ENCODE peak calls at places on chromosomes 12 and 14, in ten cellular contexts. One of them, this sample, is unnamed.
A peak's percentile ranks its signal among the peaks of the same experiment; 100 is the strongest.

GRCh38 chr14:67416810-67417209 is 4.8 kb upstream of the PLEK2 start:
- DNase-seq in uterus: no peak
- DNase-seq in A549: no peak
- DNase-seq in Peyer's patch: no peak
- DNase-seq in H1: no peak
- DNase-seq in heart left ventricle: no peak
- DNase-seq in ovary: no peak
- DNase-seq in adrenal gland: no peak
- DNase-seq in transverse colon: no peak
- DNase-seq in erythroblast: peak; percentile 50
- DNase-seq in this sample: no peak

GRCh38 chr12:20404576-20405346 is 36.4 kb downstream of the PDE3A start:
- DNase-seq in H1: no peak
- DNase-seq in uterus: no peak
- DNase-seq in adrenal gland: no peak
- DNase-seq in A549: peak; percentile 36
- DNase-seq in erythroblast: peak; percentile 74
- DNase-seq in heart left ventricle: no peak
- DNase-seq in Peyer's patch: no peak
- DNase-seq in ovary: no peak
- DNase-seq in transverse colon: peak; percentile 40
- DNase-seq in this sample: no peak

GRCh38 chr12:77777274-77777673 is 53.4 kb upstream of the NAV3 start:
- DNase-seq in H1: no peak
- DNase-seq in uterus: no peak
- DNase-seq in Peyer's patch: no peak
- DNase-seq in transverse colon: no peak
- DNase-seq in A549: no peak
- DNase-seq in adrenal gland: no peak
- DNase-seq in erythroblast: no peak
- DNase-seq in heart left ventricle: no peak
- DNase-seq in ovary: no peak
- DNase-seq in this sample: no peak

GRCh38 chr14:51491776-51492175 is 159.9 kb upstream of the FRMD6 start:
- DNase-seq in A549: no peak
- DNase-seq in erythroblast: no peak
- DNase-seq in transverse colon: no peak
- DNase-seq in Peyer's patch: no peak
- DNase-seq in uterus: no peak
- DNase-seq in heart left ventricle: no peak
- DNase-seq in H1: no peak
- DNase-seq in adrenal gland: no peak
- DNase-seq in ovary: no peak
- DNase-seq in this sample: no peak

GRCh38 chr12:10251669-10252068 is 39.0 kb downstream of the GABARAPL1 start:
- DNase-seq in adrenal gland: no peak
- DNase-seq in ovary: no peak
- DNase-seq in transverse colon: no peak
- DNase-seq in H1: no peak
- DNase-seq in uterus: no peak
- DNase-seq in erythroblast: no peak
- DNase-seq in A549: no peak
- DNase-seq in heart left ventricle: no peak
- DNase-seq in Peyer's patch: no peak
- DNase-seq in this sample: no peak

GRCh38 chr12:51368640-51369517 is 22.3 kb downstream of the GALNT6 start:
- DNase-seq in A549: no peak
- DNase-seq in uterus: no peak
- DNase-seq in transverse colon: peak; percentile 83
- DNase-seq in ovary: no peak
- DNase-seq in heart left ventricle: peak; percentile 38
- DNase-seq in erythroblast: peak; percentile 67
- DNase-seq in adrenal gland: peak; percentile 36
- DNase-seq in Peyer's patch: peak; percentile 70
- DNase-seq in H1: no peak
- DNase-seq in this sample: no peak

GRCh38 chr14:94989946-94990345 is 167.4 kb downstream of the DICER1 start:
- DNase-seq in heart left ventricle: no peak
- DNase-seq in H1: no peak
- DNase-seq in transverse colon: no peak
- DNase-seq in uterus: no peak
- DNase-seq in erythroblast: no peak
- DNase-seq in adrenal gland: no peak
- DNase-seq in A549: no peak
- DNase-seq in Peyer's patch: no peak
- DNase-seq in ovary: no peak
- DNase-seq in this sample: no peak

GRCh38 chr12:46461907-46462605 is 89.5 kb upstream of the SLC38A2 start:
- DNase-seq in Peyer's patch: no peak
- DNase-seq in uterus: no peak
- DNase-seq in H1: no peak
- DNase-seq in erythroblast: no peak
- DNase-seq in heart left ventricle: no peak
- DNase-seq in transverse colon: no peak
- DNase-seq in A549: no peak
- DNase-seq in ovary: no peak
- DNase-seq in adrenal gland: no peak
- DNase-seq in this sample: no peak

GRCh38 chr12:117027251-117028086 is 71.7 kb downstream of the TESC start:
- DNase-seq in H1: no peak
- DNase-seq in adrenal gland: no peak
- DNase-seq in Peyer's patch: no peak
- DNase-seq in ovary: no peak
- DNase-seq in A549: no peak
- DNase-seq in heart left ventricle: no peak
- DNase-seq in erythroblast: no peak
- DNase-seq in uterus: no peak
- DNase-seq in transverse colon: no peak
- DNase-seq in this sample: no peak

GRCh38 chr14:102055181-102055901 is 31.5 kb downstream of the HSP90AA1 start:
- DNase-seq in adrenal gland: no peak
- DNase-seq in heart left ventricle: no peak
- DNase-seq in erythroblast: no peak
- DNase-seq in H1: no peak
- DNase-seq in uterus: no peak
- DNase-seq in A549: no peak
- DNase-seq in ovary: no peak
- DNase-seq in transverse colon: no peak
- DNase-seq in Peyer's patch: no peak
- DNase-seq in this sample: peak; percentile 55

GRCh38 chr12:48889679-48890078 is 24.0 kb upstream of the RND1 start:
- DNase-seq in transverse colon: no peak
- DNase-seq in adrenal gland: no peak
- DNase-seq in uterus: no peak
- DNase-seq in heart left ventricle: no peak
- DNase-seq in erythroblast: no peak
- DNase-seq in H1: no peak
- DNase-seq in Peyer's patch: no peak
- DNase-seq in ovary: no peak
- DNase-seq in A549: no peak
- DNase-seq in this sample: no peak

GRCh38 chr12:88725592-88726143 is 145.4 kb upstream of the KITLG start:
- DNase-seq in heart left ventricle: no peak
- DNase-seq in ovary: no peak
- DNase-seq in Peyer's patch: no peak
- DNase-seq in A549: no peak
- DNase-seq in uterus: no peak
- DNase-seq in H1: no peak
- DNase-seq in transverse colon: no peak
- DNase-seq in erythroblast: no peak
- DNase-seq in adrenal gland: no peak
- DNase-seq in this sample: no peak

GRCh38 chr14:75254901-75255300 is 23.7 kb upstream of the FOS start:
- DNase-seq in Peyer's patch: peak; percentile 73
- DNase-seq in A549: no peak
- DNase-seq in ovary: no peak
- DNase-seq in transverse colon: peak; percentile 59
- DNase-seq in adrenal gland: no peak
- DNase-seq in H1: no peak
- DNase-seq in heart left ventricle: no peak
- DNase-seq in uterus: no peak
- DNase-seq in erythroblast: no peak
- DNase-seq in this sample: no peak

GRCh38 chr12:130335517-130336392 is 1.9 kb upstream of the PIWIL1 start:
- DNase-seq in erythroblast: peak; percentile 71
- DNase-seq in Peyer's patch: no peak
- DNase-seq in heart left ventricle: no peak
- DNase-seq in uterus: no peak
- DNase-seq in adrenal gland: no peak
- DNase-seq in A549: peak; percentile 73
- DNase-seq in H1: no peak
- DNase-seq in ovary: no peak
- DNase-seq in transverse colon: peak; percentile 31
- DNase-seq in this sample: peak; percentile 49

GRCh38 chr12:127964717-127965116 is 302.3 kb upstream of the TMEM132C start:
- DNase-seq in A549: peak; percentile 18
- DNase-seq in ovary: no peak
- DNase-seq in H1: no peak
- DNase-seq in Peyer's patch: no peak
- DNase-seq in uterus: no peak
- DNase-seq in heart left ventricle: no peak
- DNase-seq in transverse colon: no peak
- DNase-seq in erythroblast: peak; percentile 0
- DNase-seq in adrenal gland: no peak
- DNase-seq in this sample: no peak

GRCh38 chr12:27289414-27289813 is 43.2 kb upstream of the BMAL2 start:
- DNase-seq in H1: no peak
- DNase-seq in uterus: no peak
- DNase-seq in heart left ventricle: no peak
- DNase-seq in transverse colon: no peak
- DNase-seq in Peyer's patch: no peak
- DNase-seq in ovary: no peak
- DNase-seq in adrenal gland: no peak
- DNase-seq in A549: no peak
- DNase-seq in erythroblast: no peak
- DNase-seq in this sample: no peak

GRCh38 chr12:33427071-33427470 is 12.5 kb downstream of the SYT10 start:
- DNase-seq in heart left ventricle: no peak
- DNase-seq in adrenal gland: no peak
- DNase-seq in ovary: no peak
- DNase-seq in transverse colon: no peak
- DNase-seq in uterus: no peak
- DNase-seq in Peyer's patch: no peak
- DNase-seq in erythroblast: peak; percentile 24
- DNase-seq in H1: no peak
- DNase-seq in A549: peak; percentile 53
- DNase-seq in this sample: no peak

GRCh38 chr12:69685810-69686209 is 13.3 kb downstream of the BEST3 start:
- DNase-seq in erythroblast: no peak
- DNase-seq in ovary: no peak
- DNase-seq in transverse colon: no peak
- DNase-seq in H1: no peak
- DNase-seq in Peyer's patch: no peak
- DNase-seq in heart left ventricle: no peak
- DNase-seq in A549: peak; percentile 27
- DNase-seq in uterus: no peak
- DNase-seq in adrenal gland: peak; percentile 64
- DNase-seq in this sample: no peak

GRCh38 chr14:89391123-89391522 is 25.9 kb downstream of the FOXN3 start:
- DNase-seq in ovary: no peak
- DNase-seq in heart left ventricle: no peak
- DNase-seq in transverse colon: no peak
- DNase-seq in H1: no peak
- DNase-seq in Peyer's patch: no peak
- DNase-seq in adrenal gland: peak; percentile 73
- DNase-seq in erythroblast: no peak
- DNase-seq in uterus: no peak
- DNase-seq in A549: no peak
- DNase-seq in this sample: no peak

GRCh38 chr14:104689620-104690265 is 325 bp downstream of the INF2 start:
- DNase-seq in H1: no peak
- DNase-seq in Peyer's patch: no peak
- DNase-seq in heart left ventricle: no peak
- DNase-seq in transverse colon: peak; percentile 34
- DNase-seq in ovary: no peak
- DNase-seq in A549: no peak
- DNase-seq in uterus: no peak
- DNase-seq in erythroblast: no peak
- DNase-seq in adrenal gland: no peak
- DNase-seq in this sample: no peak
- TF ChIP-seq POLR2A in H1: no peak
- TF ChIP-seq POLR2A in Peyer's patch: peak; percentile 48
- TF ChIP-seq POLR2A in heart left ventricle: no peak
- TF ChIP-seq POLR2A in transverse colon: peak; percentile 46
- TF ChIP-seq POLR2A in ovary: no peak
- TF ChIP-seq POLR2A in A549: peak; percentile 56
- TF ChIP-seq POLR2A in uterus: peak; percentile 29
- TF ChIP-seq POLR2A in erythroblast: peak; percentile 38
- TF ChIP-seq POLR2A in adrenal gland: no peak
- TF ChIP-seq POLR2A in this sample: peak; percentile 64

DNA sequence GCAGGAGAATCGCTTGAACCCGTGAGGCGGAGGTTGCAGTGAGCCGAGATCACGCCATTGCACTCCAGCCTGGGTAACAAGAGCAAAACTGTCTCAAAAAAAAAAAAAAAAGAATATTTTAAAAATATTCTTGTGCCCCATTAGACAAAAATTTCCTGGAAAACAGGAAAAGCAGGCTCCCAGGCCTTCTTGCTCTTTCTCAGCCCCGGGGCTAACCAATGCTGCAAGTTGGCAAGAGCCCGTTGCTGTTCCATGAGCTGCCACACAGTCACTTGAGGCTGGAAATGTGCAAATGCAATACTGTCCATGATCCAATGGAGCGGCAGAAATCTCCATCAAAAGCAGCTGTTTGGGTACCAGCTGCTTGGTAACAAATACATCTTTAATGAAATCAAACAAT is 994.7 kb downstream of the VRK1 start:
- DNase-seq in H1: no peak
- DNase-seq in A549: no peak
- DNase-seq in erythroblast: no peak
- DNase-seq in heart left ventricle: no peak
- DNase-seq in transverse colon: no peak
- DNase-seq in uterus: no peak
- DNase-seq in Peyer's patch: no peak
- DNase-seq in adrenal gland: no peak
- DNase-seq in ovary: no peak
- DNase-seq in this sample: no peak
- TF ChIP-seq POLR2A in H1: no peak
- TF ChIP-seq POLR2A in A549: no peak
- TF ChIP-seq POLR2A in erythroblast: no peak
- TF ChIP-seq POLR2A in heart left ventricle: no peak
- TF ChIP-seq POLR2A in transverse colon: no peak
- TF ChIP-seq POLR2A in uterus: no peak
- TF ChIP-seq POLR2A in Peyer's patch: no peak
- TF ChIP-seq POLR2A in adrenal gland: no peak
- TF ChIP-seq POLR2A in ovary: no peak
- TF ChIP-seq POLR2A in this sample: no peak

GRCh38 chr12:132635076-132635955 is 16.7 kb downstream of the P2RX2 start:
- DNase-seq in H1: no peak
- DNase-seq in transverse colon: no peak
- DNase-seq in erythroblast: no peak
- DNase-seq in ovary: no peak
- DNase-seq in uterus: no peak
- DNase-seq in A549: no peak
- DNase-seq in Peyer's patch: no peak
- DNase-seq in adrenal gland: no peak
- DNase-seq in heart left ventricle: no peak
- DNase-seq in this sample: no peak
- TF ChIP-seq POLR2A in H1: no peak
- TF ChIP-seq POLR2A in transverse colon: no peak
- TF ChIP-seq POLR2A in erythroblast: no peak
- TF ChIP-seq POLR2A in ovary: no peak
- TF ChIP-seq POLR2A in uterus: no peak
- TF ChIP-seq POLR2A in A549: no peak
- TF ChIP-seq POLR2A in Peyer's patch: no peak
- TF ChIP-seq POLR2A in adrenal gland: no peak
- TF ChIP-seq POLR2A in heart left ventricle: no peak
- TF ChIP-seq POLR2A in this sample: no peak

GRCh38 chr12:109477185-109477962 is at the start of the genes KCTD10 and UBE3B:
- DNase-seq in A549: peak; percentile 94
- DNase-seq in H1: no peak
- DNase-seq in Peyer's patch: peak; percentile 91
- DNase-seq in erythroblast: peak; percentile 96
- DNase-seq in transverse colon: peak; percentile 92
- DNase-seq in adrenal gland: peak; percentile 89
- DNase-seq in heart left ventricle: peak; percentile 92
- DNase-seq in uterus: peak; percentile 87
- DNase-seq in ovary: peak; percentile 85
- DNase-seq in this sample: peak; percentile 81
- TF ChIP-seq POLR2A in A549: peak; percentile 67
- TF ChIP-seq POLR2A in H1: peak; percentile 23
- TF ChIP-seq POLR2A in Peyer's patch: peak; percentile 32
- TF ChIP-seq POLR2A in erythroblast: peak; percentile 83
- TF ChIP-seq POLR2A in transverse colon: peak; percentile 81
- TF ChIP-seq POLR2A in adrenal gland: peak; percentile 25
- TF ChIP-seq POLR2A in heart left ventricle: peak; percentile 50
- TF ChIP-seq POLR2A in uterus: peak; percentile 69
- TF ChIP-seq POLR2A in ovary: peak; percentile 44
- TF ChIP-seq POLR2A in this sample: peak; percentile 66